ENCODE peak calls at places on chromosomes 12 and 14, in four cellular contexts. J is sigmoid colon, X is BJ, N is PC-9. A is an unnamed sample.

GRCh38 chr14:77208266-77208978 is 26.8 kb downstream of the TMEM63C start:
- DNase-seq in N (peak; percentile 50), X (no peak), J (no peak), A (peak; percentile 87)

GRCh38 chr12:15534322-15534721 is 212.0 kb downstream of the PTPRO start:
- DNase-seq in N (no peak), X (no peak), J (no peak), A (peak; percentile 33)

GRCh38 chr14:55581011-55581806 is 1.2 kb downstream of the KTN1 start:
- DNase-seq in X (no peak), N (no peak), J (peak; percentile 77), A (peak; percentile 29)

GRCh38 chr12:106903241-106903950 is 52.3 kb upstream of the TMEM263 start:
- DNase-seq in N (no peak), X (peak; percentile 1), J (peak; percentile 75), A (peak; percentile 85)

GRCh38 chr12:87848248-87848868 is 180.8 kb downstream of the C12orf50 start:
- DNase-seq in J (no peak), X (peak; percentile 2), N (no peak), A (peak; percentile 21)

GRCh38 chr12:71551529-71551928 is 111.9 kb downstream of the LGR5 start:
- DNase-seq in J (no peak), N (no peak), X (no peak), A (peak; percentile 15)

GRCh38 chr12:51631591-51631990 is 40.6 kb downstream of the SCN8A start:
- DNase-seq in X (no peak), J (no peak), N (no peak), A (peak; percentile 86)

GRCh38 chr14:76772300-76773187 is 11.3 kb downstream of the VASH1 start:
- DNase-seq in J (peak; percentile 66), N (no peak), X (no peak), A (peak; percentile 28)

GRCh38 chr14:88229428-88229827 is 93.6 kb downstream of the KCNK10 start:
- DNase-seq in J (no peak), X (no peak), N (no peak), A (no peak)

GRCh38 chr12:123854918-123855317 is 92.8 kb downstream of the DNAH10 start:
- DNase-seq in X (no peak), J (no peak), N (no peak), A (no peak)

GRCh38 chr12:92899388-92900001 is 29.6 kb downstream of the EEA1 start:
- DNase-seq in J (peak; percentile 94), X (peak; percentile 95), N (peak; percentile 90), A (peak; percentile 98)

GRCh38 chr14:33455998-33456397 is 494.9 kb downstream of the EGLN3 start:
- DNase-seq in N (no peak), J (no peak), X (no peak), A (no peak)

GRCh38 chr12:6452245-6452731 is 446 bp downstream of the TAPBPL start:
- DNase-seq in X (no peak), N (no peak), J (peak; percentile 79), A (peak; percentile 52)

GRCh38 chr12:124923906-124924734 is 9.7 kb upstream of the UBC start:
- DNase-seq in N (peak; percentile 91), J (peak; percentile 56), X (peak; percentile 76), A (peak; percentile 95)

GRCh38 chr14:80350707-80351106 is 139.4 kb upstream of the DIO2 start:
- DNase-seq in N (no peak), J (no peak), X (no peak), A (peak; percentile 5)

GRCh38 chr12:109998241-109998903 is 858 bp upstream of the ANKRD13A start:
- DNase-seq in J (no peak), X (no peak), N (no peak), A (peak; percentile 55)

GRCh38 chr12:57985685-57986084 is 44.3 kb downstream of the ATP23 start:
- DNase-seq in N (no peak), X (no peak), J (no peak), A (no peak)

GRCh38 chr12:64186789-64187188 is 35.3 kb downstream of the KICS2 start:
- DNase-seq in J (no peak), X (no peak), N (no peak), A (peak; percentile 59)

GRCh38 chr12:131092911-131093901 is 139.5 kb downstream of the ADGRD1 start:
- DNase-seq in J (peak; percentile 54), X (no peak), N (peak; percentile 23), A (no peak)

GRCh38 chr14:81801921-81802320 is 268.3 kb upstream of the SEL1L start:
- DNase-seq in J (no peak), X (no peak), N (no peak), A (no peak)

GRCh38 chr12:116916714-116917114 is 6.0 kb downstream of the FBXW8 start:
- DNase-seq in N (peak; percentile 95), J (no peak), X (no peak), A (peak; percentile 71)

GRCh38 chr14:98928418-98928817 is 343.6 kb downstream of the BCL11B start:
- DNase-seq in J (peak; percentile 19), N (no peak), X (no peak), A (no peak)

GRCh38 chr14:61662437-61663311 is 32.6 kb upstream of the HIF1A start:
- DNase-seq in N (peak; percentile 90), J (no peak), X (no peak), A (peak; percentile 76)

GRCh38 chr12:14845350-14845750 is 2.0 kb upstream of the ART4 start:
- DNase-seq in N (peak; percentile 40), J (no peak), X (no peak), A (peak; percentile 40)

GRCh38 chr12:21026302-21026701 is 104.7 kb upstream of the SLCO1B1 start:
- DNase-seq in X (no peak), J (no peak), N (no peak), A (no peak)

GRCh38 chr14:59282366-59282765 is 93.9 kb downstream of the DAAM1 start:
- DNase-seq in N (peak; percentile 75), J (no peak), X (no peak), A (peak; percentile 67)

GRCh38 chr12:120071493-120072020 is 45.0 kb downstream of the RAB35 start:
- DNase-seq in X (no peak), N (no peak), J (no peak), A (no peak)
- H3K4me3 ChIP-seq in X (no peak overlapping the region), N (no peak overlapping the region), J (no peak overlapping the region), A (no peak overlapping the region)

DNA sequence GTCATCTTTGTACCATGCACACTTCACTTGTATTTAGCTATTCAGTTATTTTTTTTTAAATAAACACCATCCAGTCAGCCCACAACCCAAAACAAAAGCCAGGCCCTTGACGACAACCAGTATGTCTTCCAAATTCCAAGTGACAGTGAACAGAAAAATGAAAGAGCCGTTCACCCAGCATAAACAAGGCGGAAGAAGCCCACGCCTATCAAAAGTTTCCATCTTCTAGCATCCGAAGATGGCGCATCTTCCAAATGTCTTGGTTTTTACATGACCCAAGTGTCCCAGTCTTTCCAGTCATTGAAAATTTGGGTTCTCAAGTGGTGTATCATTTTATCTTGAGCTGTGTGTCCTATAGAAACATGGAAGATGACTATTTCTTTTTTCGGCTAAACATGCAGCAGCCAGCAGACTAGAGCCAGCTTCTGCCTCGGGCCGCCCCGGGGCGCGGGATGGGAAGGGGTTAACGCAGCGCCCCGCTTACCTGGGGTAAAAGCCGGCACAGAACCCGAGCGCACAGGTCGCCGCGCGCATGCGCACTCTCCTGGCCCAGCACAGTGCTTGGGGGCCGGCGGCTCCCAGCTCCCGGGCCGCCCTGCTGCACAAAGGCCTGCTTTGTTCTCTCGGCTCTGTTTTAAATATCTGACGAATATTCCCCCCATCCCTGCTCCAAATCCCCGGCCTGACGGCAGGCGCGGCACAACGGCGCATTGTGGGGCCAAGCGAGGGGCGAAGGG is 164.8 kb downstream of the ZFP36L1 start:
- DNase-seq in J (no peak), X (no peak), N (peak; percentile 72), A (no peak)
- H3K4me3 ChIP-seq in J (peak overlapping the region; percentile 28), X (no peak overlapping the region), N (peak overlapping the region; percentile 60), A (no peak overlapping the region)

DNA sequence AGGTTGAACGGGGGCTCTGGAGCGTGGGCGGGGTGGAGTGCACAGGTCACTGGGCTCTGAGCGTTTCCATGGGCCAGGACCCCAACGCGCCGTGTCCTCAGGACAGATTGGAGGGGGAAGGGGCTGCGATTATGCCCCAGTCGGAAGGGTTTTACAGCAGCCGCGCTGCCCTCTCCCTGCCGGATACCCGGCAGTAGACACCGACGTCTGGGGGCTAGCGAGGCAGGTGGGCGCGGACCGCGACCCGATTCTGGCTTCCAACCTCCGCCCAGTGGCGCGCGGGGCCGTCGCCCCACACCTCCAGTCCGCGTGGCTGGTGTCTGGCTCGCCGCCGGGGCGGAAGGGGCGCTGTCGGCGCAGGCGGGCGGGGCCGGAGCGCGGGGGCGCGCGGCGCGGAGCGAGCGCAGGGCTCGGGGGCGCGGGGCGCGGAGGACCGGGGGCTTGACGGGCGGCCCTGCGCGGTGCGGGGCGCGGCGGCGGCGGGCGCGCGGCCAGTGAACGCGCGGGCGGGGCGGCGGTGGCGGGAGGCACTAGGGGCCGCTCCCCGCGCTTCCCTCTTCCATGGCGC is 2.4 kb upstream of the KIF26A start:
- DNase-seq in J (no peak), X (no peak), N (no peak), A (no peak)
- H3K4me3 ChIP-seq in J (no peak overlapping the region), X (no peak overlapping the region), N (no peak overlapping the region), A (no peak overlapping the region)

GRCh38 chr12:115771065-115771464 is 506.4 kb downstream of the MED13L start:
- DNase-seq in J (no peak), N (no peak), X (no peak), A (peak; percentile 72)

GRCh38 chr12:115771601-115772000 is 505.9 kb downstream of the MED13L start:
- DNase-seq in N (no peak), X (no peak), J (no peak), A (no peak)

GRCh38 chr12:115770643-115771042 is 506.9 kb downstream of the MED13L start:
- DNase-seq in X (no peak), J (no peak), N (no peak), A (no peak)

GRCh38 chr12:115763982-115764621 is 513.4 kb downstream of the MED13L start:
- DNase-seq in N (no peak), J (no peak), X (no peak), A (no peak)

DNA sequence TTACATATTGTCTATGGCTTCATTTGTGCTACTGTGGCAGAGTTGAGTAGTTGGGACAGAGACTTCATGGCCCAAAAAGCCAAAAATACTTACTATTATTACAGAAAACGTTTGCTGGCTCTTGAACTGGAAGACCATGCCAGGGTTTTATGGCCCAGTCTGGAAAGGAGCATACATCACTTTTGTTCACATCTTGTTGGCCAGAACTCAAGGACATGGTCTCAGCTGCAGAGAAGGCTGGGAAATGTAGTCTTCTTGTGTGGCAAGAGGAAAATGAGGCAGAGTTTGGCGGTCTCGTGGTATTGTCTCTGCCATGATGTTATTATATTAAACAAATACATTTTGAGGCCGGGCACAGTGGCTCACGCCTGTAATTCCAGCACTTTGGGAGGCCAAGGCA is 509.6 kb downstream of the MED13L start:
- DNase-seq in J (no peak), N (no peak), X (no peak), A (no peak)
- H3K4me3 ChIP-seq in J (no peak overlapping the region), N (no peak overlapping the region), X (no peak overlapping the region), A (no peak overlapping the region)

A was measured in foreskin fibroblast.